ENCODE peak calls at places on chromosomes 4 and X, in six cellular contexts. L is activated T-cell treated with anti-CD3 and anti-CD28 coated beads, Interleukin-2, amount 50 U/mL, for 72 hours; Q is IMR-90; I is left lung; F is activated CD8-positive, alpha-beta memory T cell treated with anti-CD3 and anti-CD28 coated beads, Interleukin-2, amount 10 ng/mL, durations not matched to agents 7 days and 5 days; A is Right ventricle myocardium superior. N is an unnamed sample.

GRCh38 chr4:139807483-139807882 is 141.9 kb downstream of the MGST2 start:
- ATAC-seq in A (no peak), F (no peak), Q (no peak), L (no peak), I (no peak), N (no peak)

GRCh38 chr4:106208481-106209460 is 107.2 kb downstream of the TBCK start:
- ATAC-seq in L (no peak), Q (no peak), I (peak), A (no peak), F (no peak), N (no peak)

GRCh38 chr4:123559955-123560669 is 163.5 kb downstream of the SPRY1 start:
- ATAC-seq in I (no peak), F (no peak), L (no peak), A (no peak), Q (peak), N (no peak)

GRCh38 chrX:56745019-56745418 is 16.0 kb downstream of the NBDY start:
- ATAC-seq in A (peak), F (no peak), Q (peak), L (peak), I (no peak), N (peak)

GRCh38 chr4:13627185-13627605 is 330 bp downstream of the BOD1L1 start:
- ATAC-seq in A (no peak), I (no peak), L (no peak), Q (peak), F (peak), N (peak)

GRCh38 chrX:118347131-118347530 is 1.2 kb downstream of the WDR44 start:
- ATAC-seq in A (no peak), F (no peak), I (peak), Q (peak), L (peak), N (peak)

GRCh38 chr4:15327311-15328298 is 100.2 kb upstream of the C1QTNF7 start:
- ATAC-seq in Q (peak), I (peak), A (peak), F (no peak), L (no peak), N (no peak)

GRCh38 chr4:39451423-39452023 is 7.2 kb downstream of the RPL9 start:
- ATAC-seq in I (no peak), A (no peak), Q (no peak), L (no peak), F (no peak), N (no peak)

GRCh38 chr4:88284378-88285234 is at the start of gene PPM1K:
- ATAC-seq in F (peak), L (peak), I (peak), A (peak), Q (peak), N (peak)

GRCh38 chrX:133649659-133650058 is 234.4 kb upstream of the GPC4 start:
- ATAC-seq in L (no peak), A (no peak), Q (no peak), I (no peak), F (no peak), N (no peak)

GRCh38 chr4:48195853-48196252 is 61.8 kb upstream of the TXK start:
- ATAC-seq in I (no peak), F (no peak), L (no peak), A (no peak), Q (no peak), N (no peak)

GRCh38 chrX:30283456-30284200 is 25.6 kb downstream of the NR0B1 start:
- ATAC-seq in Q (peak), I (peak), F (no peak), L (peak), A (no peak), N (peak)

GRCh38 chrX:118824173-118824782 is 654 bp downstream of the ZCCHC12 start:
- ATAC-seq in I (no peak), Q (no peak), A (no peak), F (no peak), L (no peak), N (no peak)

GRCh38 chr4:541271-541670 is 34.8 kb downstream of the TMEM271 start:
- ATAC-seq in L (no peak), I (no peak), Q (no peak), A (no peak), F (no peak), N (no peak)

GRCh38 chr4:95510145-95510544 is 38.6 kb downstream of the UNC5C start:
- ATAC-seq in I (peak), L (no peak), F (no peak), Q (peak), A (peak), N (no peak)

GRCh38 chrX:42023122-42023521 is 99.8 kb upstream of the CASK start:
- ATAC-seq in A (no peak), Q (no peak), F (no peak), I (no peak), L (peak), N (no peak)

GRCh38 chr4:142236268-142236667 is 599.9 kb downstream of the IL15 start:
- ATAC-seq in L (no peak), F (no peak), Q (peak), I (no peak), A (no peak), N (peak)

GRCh38 chrX:119427795-119428185 is 28.7 kb downstream of the SLC25A43 start:
- ATAC-seq in A (no peak), Q (no peak), F (no peak), I (no peak), L (no peak), N (no peak)

GRCh38 chr4:70816894-70817293 is 22.8 kb downstream of the GRSF1 start:
- ATAC-seq in L (no peak), F (no peak), A (no peak), Q (no peak), I (no peak), N (no peak)

GRCh38 chrX:150567645-150568319 is 639 bp upstream of the MTM1 start:
- ATAC-seq in Q (no peak), I (peak), L (no peak), A (no peak), F (no peak), N (no peak)

GRCh38 chr4:55437823-55438222 is 42.1 kb downstream of the TMEM165 start:
- ATAC-seq in I (no peak), F (no peak), L (no peak), A (no peak), Q (no peak), N (no peak)

GRCh38 chr4:10808591-10808990 is 124.0 kb upstream of the CLNK start:
- ATAC-seq in L (no peak), A (no peak), F (no peak), I (no peak), Q (peak), N (no peak)